ENCODE peak calls at places on chromosomes 16 and 17, in five cellular contexts. E is adrenal gland, X is T-helper 2 cell, U is iris pigment epithelial cell, S is A549. A is an unnamed sample.
A peak's percentile ranks its signal among the peaks of the same experiment; 100 is the strongest.

GRCh38 chr16:49855822-49856740 is at the start of gene ZNF423:
- DNase-seq in E (no peak), S (no peak), U (no peak), X (no peak), A (no peak)

GRCh38 chr17:33039874-33040273 is 48.2 kb downstream of the SPACA3 start:
- DNase-seq in E (no peak), U (peak; percentile 78), S (peak; percentile 50), X (no peak), A (no peak)

GRCh38 chr16:18834873-18835272 is 33.5 kb upstream of the ARL6IP1 start:
- DNase-seq in U (no peak), X (no peak), E (no peak), S (peak; percentile 22), A (no peak)

GRCh38 chr16:74742051-74742481 is 32.6 kb downstream of the FA2H start:
- DNase-seq in X (no peak), U (peak; percentile 50), S (peak; percentile 65), E (no peak), A (no peak)

GRCh38 chr16:24685539-24686432 is 43.7 kb upstream of the TNRC6A start:
- DNase-seq in X (no peak), U (peak; percentile 85), S (peak; percentile 79), E (peak; percentile 96), A (peak; percentile 8)

GRCh38 chr16:67825906-67826305 is 16.2 kb upstream of the THAP11 start:
- DNase-seq in U (no peak), X (no peak), E (no peak), S (no peak), A (no peak)

GRCh38 chr17:74012465-74012864 is 191.0 kb upstream of the RPL38 start:
- DNase-seq in E (no peak), X (peak; percentile 14), S (no peak), U (no peak), A (no peak)

GRCh38 chr17:16214190-16215001 is 938 bp downstream of the NCOR1 start:
- DNase-seq in U (peak; percentile 42), X (no peak), S (no peak), E (no peak), A (peak; percentile 36)

GRCh38 chr17:30196504-30196903 is 39.0 kb downstream of the SLC6A4 start:
- DNase-seq in E (no peak), S (no peak), U (no peak), X (no peak), A (no peak)

GRCh38 chr16:73434621-73435020 is 386.7 kb upstream of the ZFHX3 start:
- DNase-seq in E (no peak), X (no peak), U (no peak), S (no peak), A (no peak)

A was measured in NCI-H526 treated with DMSO at 0.1 percent for 48 hours.